ENCODE peak calls at places on chromosomes 2 and 18, in six cellular contexts. E is sigmoid colon, A is HepG2, Q is SK-N-SH, X is HL-60, P is stomach. K is an unnamed sample. For H3K27me3, the result is how much of the 10 kb centered on the place peaks cover.

GRCh38 chr2:208224802-208225201 is 30.1 kb downstream of the IDH1 start:
- DNase-seq in P (no peak), X (no peak), E (no peak), A (no peak), Q (no peak), K (no peak)

GRCh38 chr2:148794558-148794957 is 80.5 kb upstream of the KIF5C start:
- DNase-seq in A (no peak), P (no peak), Q (no peak), E (no peak), X (no peak), K (no peak)

GRCh38 chr2:118013221-118013723 is 598 bp downstream of the CCDC93 start:
- DNase-seq in X (no peak), P (peak), E (peak), A (peak), Q (peak), K (peak)

GRCh38 chr2:77552956-77553355 is 30.8 kb upstream of the LRRTM4 start:
- DNase-seq in X (no peak), P (no peak), A (no peak), Q (no peak), E (no peak), K (no peak)

GRCh38 chr2:68719912-68720311 is 14.7 kb upstream of the ARHGAP25 start:
- DNase-seq in A (no peak), E (no peak), P (no peak), Q (no peak), X (no peak), K (no peak)

GRCh38 chr18:44123743-44124142 is 556.9 kb upstream of the SETBP1 start:
- DNase-seq in E (no peak), P (no peak), Q (no peak), X (no peak), A (no peak), K (no peak)

GRCh38 chr2:145339646-145340045 is 819.7 kb upstream of the ZEB2 start:
- DNase-seq in A (no peak), P (no peak), X (no peak), E (no peak), Q (no peak), K (no peak)

GRCh38 chr18:902179-902718 is 2.4 kb upstream of the ADCYAP1 start:
- DNase-seq in P (no peak), A (no peak), X (no peak), E (no peak), Q (no peak), K (no peak)

GRCh38 chr2:170817247-170817998 is 736 bp downstream of the GAD1 start:
- DNase-seq in Q (peak), A (no peak), E (no peak), X (no peak), P (no peak), K (no peak)

GRCh38 chr2:236338495-236339184 is 74.4 kb upstream of the ASB18 start:
- DNase-seq in Q (no peak), A (no peak), E (no peak), P (no peak), X (no peak), K (no peak)

GRCh38 chr2:8298783-8299182 is 383.1 kb upstream of the ID2 start:
- DNase-seq in E (peak), A (no peak), Q (no peak), X (peak), P (no peak), K (peak)

GRCh38 chr2:118973542-118973951 is 31.6 kb downstream of the MARCO start:
- DNase-seq in A (no peak), X (peak), Q (no peak), P (no peak), E (peak), K (peak)

GRCh38 chr18:57107141-57107832 is 39.6 kb upstream of the BOD1L2 start:
- DNase-seq in E (no peak), P (no peak), Q (no peak), X (no peak), A (peak), K (no peak)

GRCh38 chr2:66839551-66840320 is 404.8 kb downstream of the MEIS1 start:
- DNase-seq in A (no peak), Q (no peak), E (no peak), X (no peak), P (no peak), K (no peak)

DNA sequence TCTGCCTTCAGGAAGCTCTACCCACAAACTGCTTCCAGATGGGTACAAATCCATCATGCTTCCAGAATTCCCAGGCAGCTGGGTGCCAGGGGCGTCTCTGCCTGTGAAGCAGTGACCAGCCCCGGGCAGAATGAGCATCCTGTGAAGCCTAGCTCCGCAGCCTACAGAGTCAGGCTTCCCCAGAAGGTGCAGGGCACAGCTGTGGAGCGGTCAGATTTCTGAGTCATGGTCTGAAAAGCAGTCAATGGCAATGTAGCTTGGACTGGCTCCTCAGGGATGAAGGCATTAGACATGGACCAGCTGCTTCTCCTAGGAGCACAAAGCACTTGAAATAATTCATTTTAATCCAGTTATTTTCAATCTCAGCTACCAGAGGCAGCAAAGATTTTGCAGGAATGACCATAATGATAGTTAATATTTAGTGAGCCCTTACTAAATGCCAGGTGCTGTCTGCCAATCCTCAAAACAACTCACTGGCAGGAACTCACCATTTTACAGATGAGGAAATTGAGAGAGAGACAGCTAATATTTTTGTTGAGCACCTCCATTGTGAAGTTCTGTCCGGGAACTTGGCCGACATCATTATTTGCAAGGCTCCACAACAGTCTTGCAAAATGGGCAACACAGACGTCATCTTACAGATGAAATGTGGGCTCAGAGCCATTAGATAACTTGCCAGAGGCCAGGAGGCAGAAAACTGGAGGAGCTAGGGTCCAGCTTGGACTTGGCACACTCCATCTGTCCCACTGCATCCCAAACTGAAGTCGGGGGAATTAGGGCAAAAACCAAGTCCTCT is 31.7 kb downstream of the ACMSD start:
- DNase-seq in P (no peak), Q (no peak), X (no peak), E (no peak), A (no peak), K (no peak)
- TF ChIP-seq POLR2AphosphoS5 in P (no peak), Q (no peak), X (no peak), E (no peak), A (no peak), K (no peak)

DNA sequence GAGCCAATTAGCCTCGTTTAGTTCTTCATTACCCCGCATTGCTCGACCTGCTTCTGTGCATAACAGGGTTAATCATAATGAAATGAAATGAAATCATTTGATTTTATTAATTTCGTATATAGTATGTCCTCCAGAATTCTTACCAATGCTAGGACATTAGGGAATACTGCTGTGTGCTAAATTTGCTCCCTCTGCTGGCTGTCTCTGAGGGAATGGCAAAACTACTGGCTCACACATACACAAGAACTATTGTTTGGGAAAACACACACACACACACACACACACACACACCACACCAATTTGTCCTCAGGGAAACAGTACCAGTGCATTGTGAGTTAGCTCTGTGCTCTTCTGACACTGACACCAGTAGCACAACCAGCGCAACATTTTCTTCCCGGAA is 273.3 kb upstream of the TCF4 start:
- DNase-seq in X (no peak), A (no peak), E (no peak), Q (no peak), P (no peak), K (no peak)
- H3K27me3 ChIP-seq in X (under half), A (under half), E (under half), Q (under half), P (under half), K (under half)

DNA sequence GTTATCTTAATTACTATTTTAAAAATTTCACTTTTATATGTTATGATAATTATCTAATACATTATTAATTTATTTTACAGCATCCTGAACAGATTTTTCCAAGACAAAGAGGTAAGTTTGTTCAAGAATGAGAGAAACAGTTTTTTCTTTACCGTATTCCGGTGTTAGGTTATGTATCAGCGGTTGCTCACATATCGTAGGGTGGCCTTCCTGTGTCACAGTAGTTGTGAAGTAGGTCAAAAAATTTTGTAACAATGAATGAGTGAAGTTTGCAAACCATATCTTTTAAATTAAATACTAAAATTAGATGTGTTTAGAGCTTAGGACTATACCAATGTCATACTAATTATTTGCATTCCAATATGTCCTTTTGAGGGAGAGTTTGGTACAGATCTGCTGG is 33.5 kb downstream of the MRPS9 start:
- DNase-seq in Q (no peak), X (no peak), E (no peak), P (no peak), A (no peak), K (no peak)
- TF ChIP-seq POLR2AphosphoS5 in Q (no peak), X (no peak), E (no peak), P (no peak), A (no peak), K (no peak)

DNA sequence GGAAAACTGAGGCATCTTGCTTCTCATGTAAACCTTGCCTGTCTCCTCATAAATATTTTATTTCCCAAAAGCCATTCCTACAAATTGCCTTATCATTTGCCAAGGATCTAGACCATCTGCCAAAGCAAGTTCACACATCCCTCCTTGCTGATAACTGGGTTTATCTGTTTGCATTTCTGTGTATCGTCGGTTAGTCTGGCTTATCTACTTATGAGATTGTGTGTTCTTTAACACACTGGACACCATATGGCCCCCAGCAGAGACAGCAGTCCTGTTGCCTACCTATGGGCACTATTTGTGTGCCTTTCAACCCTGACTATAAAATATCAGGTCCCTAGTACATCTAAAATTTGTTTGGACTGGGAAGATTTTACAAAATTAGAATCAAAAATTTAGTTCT is 2.9 kb upstream of the CNGA3 start:
- DNase-seq in Q (no peak), X (no peak), E (no peak), A (no peak), P (no peak), K (no peak)
- H3K27me3 ChIP-seq in Q (under half), X (under half), E (under half), A (under half), P (under half), K (under half)

GRCh38 chr18:21680148-21680547 is 24.4 kb downstream of the ABHD3 start:
- DNase-seq in Q (no peak), E (no peak), X (no peak), A (no peak), P (no peak), K (no peak)
- TF ChIP-seq POLR2AphosphoS5 in Q (no peak), E (no peak), X (no peak), A (no peak), P (no peak), K (no peak)

GRCh38 chr2:161423351-161424178 is 7.5 kb downstream of the TBR1 start:
- DNase-seq in X (no peak), P (no peak), E (no peak), Q (peak), A (no peak), K (no peak)

GRCh38 chr2:161425966-161426365 is 9.9 kb downstream of the TBR1 start:
- DNase-seq in E (no peak), A (no peak), Q (no peak), X (no peak), P (no peak), K (no peak)

GRCh38 chr2:161424179-161424763 is 8.2 kb downstream of the TBR1 start:
- DNase-seq in P (no peak), X (no peak), Q (no peak), E (no peak), A (no peak), K (no peak)

GRCh38 chr2:161426416-161426787 is 10.3 kb downstream of the TBR1 start:
- DNase-seq in X (no peak), E (no peak), Q (peak), P (no peak), A (no peak), K (no peak)

GRCh38 chr2:161424992-161425391 is 8.9 kb downstream of the TBR1 start:
- DNase-seq in X (no peak), Q (no peak), E (no peak), A (no peak), P (no peak), K (no peak)
- H3K27me3 ChIP-seq in X (half or more), Q (half or more), E (half or more), A (under half), P (half or more), K (under half)

GRCh38 chr2:74516070-74516633 is 1.9 kb downstream of the TLX2 start:
- DNase-seq in Q (peak), E (peak), X (no peak), P (peak), A (no peak), K (peak)
- TF ChIP-seq POLR2AphosphoS5 in Q (no peak), E (no peak), X (no peak), P (no peak), A (no peak), K (no peak)

GRCh38 chr2:65794994-65795393 is 362.6 kb upstream of the SPRED2 start:
- DNase-seq in A (no peak), P (no peak), Q (no peak), E (no peak), X (no peak), K (no peak)
- H3K27me3 ChIP-seq in A (under half), P (under half), Q (under half), E (under half), X (under half), K (under half)